ENCODE peak calls at places on chromosomes 5 and 9, in nine cellular contexts. X, W, E, B, F, H, C, D and M are unnamed samples.
A peak's percentile ranks its signal among the peaks of the same experiment; 100 is the strongest.

GRCh38 chr5:107670028-107670926 is 460 bp downstream of the EFNA5 start:
- DNase-seq in E (peak; percentile 42), H (peak; percentile 2), W (peak; percentile 15), B (peak; percentile 47), X (peak; percentile 27), D (no peak), F (peak; percentile 81), C (no peak), M (peak; percentile 40)

GRCh38 chr9:35318741-35319140 is 156.9 kb downstream of the UNC13B start:
- DNase-seq in H (no peak), X (no peak), D (no peak), E (no peak), F (no peak), B (peak; percentile 58), W (no peak), C (no peak), M (no peak)

GRCh38 chr9:133250741-133251170 is 24.2 kb downstream of the ABO start:
- DNase-seq in D (no peak), X (no peak), E (no peak), F (no peak), W (no peak), B (no peak), C (no peak), H (no peak), M (no peak)

GRCh38 chr9:72210522-72210921 is 61.3 kb downstream of the GDA start:
- DNase-seq in F (no peak), D (no peak), X (no peak), E (no peak), W (no peak), H (no peak), C (no peak), B (no peak), M (no peak)

GRCh38 chr5:14109041-14109747 is 33.9 kb upstream of the TRIO start:
- DNase-seq in B (peak; percentile 47), H (peak; percentile 75), W (peak; percentile 21), D (peak; percentile 8), X (peak; percentile 27), C (no peak), F (peak; percentile 75), E (no peak), M (no peak)

GRCh38 chr9:29422445-29422844 is 1849.2 kb upstream of the C9orf72 start:
- DNase-seq in C (no peak), E (no peak), X (no peak), B (no peak), F (no peak), W (no peak), D (no peak), H (no peak), M (no peak)

GRCh38 chr5:122053181-122054109 is 24.6 kb downstream of the LOX start:
- DNase-seq in W (no peak), X (peak; percentile 38), H (peak; percentile 40), F (peak; percentile 64), C (no peak), D (no peak), B (peak; percentile 71), E (no peak), M (no peak)

GRCh38 chr5:148828461-148829247 is 2.2 kb downstream of the ADRB2 start:
- DNase-seq in C (no peak), W (no peak), X (no peak), E (no peak), D (no peak), B (no peak), F (no peak), H (peak; percentile 38), M (no peak)

GRCh38 chr9:129006328-129007034 is 21.6 kb downstream of the SH3GLB2 start:
- DNase-seq in C (peak; percentile 17), E (peak; percentile 53), X (peak; percentile 69), H (peak; percentile 65), D (peak; percentile 47), F (peak; percentile 85), W (peak; percentile 46), B (peak; percentile 75), M (peak; percentile 87)

GRCh38 chr5:7261049-7261448 is 134.9 kb upstream of the ADCY2 start:
- DNase-seq in C (no peak), E (peak; percentile 8), X (no peak), H (no peak), F (no peak), D (no peak), B (peak; percentile 22), W (no peak), M (peak; percentile 34)

GRCh38 chr5:78640622-78641021 is 8.0 kb downstream of the LHFPL2 start:
- DNase-seq in W (no peak), F (no peak), X (no peak), B (peak; percentile 62), E (no peak), C (no peak), D (no peak), H (peak; percentile 41), M (no peak)

GRCh38 chr9:16236326-16236725 is 634.1 kb downstream of the BNC2 start:
- DNase-seq in F (no peak), X (peak; percentile 30), E (no peak), W (no peak), B (peak; percentile 97), C (no peak), D (no peak), H (peak; percentile 97), M (no peak)

GRCh38 chr9:95143591-95144561 is 173.6 kb downstream of the FANCC start:
- DNase-seq in F (peak; percentile 91), E (no peak), D (no peak), B (peak; percentile 65), C (no peak), W (no peak), H (peak; percentile 86), X (peak; percentile 89), M (peak; percentile 91)

GRCh38 chr5:62779010-62779422 is 200.4 kb downstream of the LRRC70 start:
- DNase-seq in C (no peak), W (no peak), D (no peak), H (peak; percentile 60), F (no peak), B (peak; percentile 48), X (no peak), E (peak; percentile 67), M (peak; percentile 26)

GRCh38 chr9:113570749-113571711 is 107.5 kb downstream of the RGS3 start:
- DNase-seq in W (no peak), B (peak; percentile 80), E (no peak), H (peak; percentile 66), D (no peak), F (peak; percentile 46), X (no peak), C (no peak), M (peak; percentile 10)

GRCh38 chr5:157917909-157918809 is 59.2 kb upstream of the CLINT1 start:
- DNase-seq in W (peak; percentile 67), F (peak; percentile 82), H (peak; percentile 75), X (peak; percentile 70), D (peak; percentile 75), C (peak; percentile 34), B (peak; percentile 85), E (no peak), M (peak; percentile 80)

GRCh38 chr5:125262782-125263181 is 516.3 kb upstream of the ZNF608 start:
- DNase-seq in H (peak; percentile 47), F (no peak), X (no peak), C (no peak), D (no peak), B (peak; percentile 31), E (no peak), W (no peak), M (no peak)

GRCh38 chr5:17817946-17818345 is 183.7 kb downstream of the TAF11L14 start:
- DNase-seq in X (no peak), W (no peak), H (peak; percentile 18), C (no peak), B (peak; percentile 64), D (no peak), F (no peak), E (no peak), M (no peak)

GRCh38 chr9:70110194-70111041 is 66.8 kb downstream of the MAMDC2 start:
- DNase-seq in B (peak; percentile 45), D (peak; percentile 3), X (no peak), F (no peak), H (peak; percentile 83), E (peak; percentile 45), W (no peak), C (no peak), M (no peak)